ENCODE peak calls at places on chromosomes 6 and 20, in six cellular contexts. L is SK-MEL-5, S is esophagus squamous epithelium, G is AG08396, K is GM20000, O is substantia nigra. Q is an unnamed sample.

GRCh38 chr20:45611054-45611453 is 18.5 kb upstream of the WFDC10A start:
- DNase-seq in L (peak), S (no peak), G (peak), K (no peak), O (no peak), Q (no peak)

GRCh38 chr6:97078791-97079190 is 154.3 kb downstream of the KLHL32 start:
- DNase-seq in L (no peak), S (no peak), G (no peak), K (no peak), O (no peak), Q (no peak)

GRCh38 chr6:155040154-155040553 is 45.0 kb downstream of the TIAM2 start:
- DNase-seq in L (no peak), S (no peak), G (no peak), K (no peak), O (no peak), Q (no peak)

GRCh38 chr6:12483712-12484111 is 193.6 kb downstream of the EDN1 start:
- DNase-seq in L (no peak), S (no peak), G (peak), K (peak), O (no peak), Q (peak)

GRCh38 chr20:9615766-9616454 is 101.5 kb downstream of the LAMP5 start:
- DNase-seq in L (no peak), S (no peak), G (no peak), K (peak), O (no peak), Q (peak)

GRCh38 chr6:116990679-116991078 is 113.6 kb downstream of the RFX6 start:
- DNase-seq in L (no peak), S (no peak), G (no peak), K (no peak), O (no peak), Q (no peak)

GRCh38 chr6:107823047-107823557 is 1.0 kb downstream of the SCML4 start:
- DNase-seq in L (no peak), S (no peak), G (no peak), K (no peak), O (no peak), Q (peak)

GRCh38 chr6:143405381-143406154 is 44.9 kb downstream of the ADAT2 start:
- DNase-seq in L (no peak), S (no peak), G (no peak), K (no peak), O (no peak), Q (no peak)

GRCh38 chr6:79421707-79422484 is 115.3 kb downstream of the LCA5 start:
- DNase-seq in L (peak), S (no peak), G (peak), K (no peak), O (no peak), Q (no peak)

GRCh38 chr6:105397987-105398386 is 4.9 kb downstream of the PREP start:
- DNase-seq in L (peak), S (no peak), G (no peak), K (no peak), O (no peak), Q (no peak)

GRCh38 chr6:89826029-89826528 is 3.6 kb upstream of the CASP8AP2 start:
- DNase-seq in L (no peak), S (no peak), G (no peak), K (no peak), O (no peak), Q (no peak)

GRCh38 chr6:37696841-37697735 is 595 bp downstream of the MDGA1 start:
- DNase-seq in L (no peak), S (no peak), G (peak), K (peak), O (no peak), Q (peak)

GRCh38 chr6:110476046-110476849 is at the start of gene SLC22A16:
- DNase-seq in L (no peak), S (no peak), G (peak), K (no peak), O (no peak), Q (no peak)

GRCh38 chr6:53340536-53340935 is 8.2 kb downstream of the ELOVL5 start:
- DNase-seq in L (no peak), S (no peak), G (no peak), K (no peak), O (no peak), Q (no peak)

GRCh38 chr20:16922834-16923233 is 174.7 kb downstream of the OTOR start:
- DNase-seq in L (peak), S (no peak), G (peak), K (no peak), O (no peak), Q (no peak)

GRCh38 chr6:53300656-53301551 is 47.8 kb downstream of the ELOVL5 start:
- DNase-seq in L (no peak), S (no peak), G (no peak), K (no peak), O (peak), Q (no peak)

GRCh38 chr20:63738687-63739128 is 868 bp upstream of the SLC2A4RG start:
- DNase-seq in L (no peak), S (no peak), G (no peak), K (peak), O (peak), Q (no peak)

GRCh38 chr6:71209206-71209605 is 79.4 kb upstream of the OGFRL1 start:
- DNase-seq in L (no peak), S (no peak), G (no peak), K (no peak), O (no peak), Q (no peak)

GRCh38 chr20:5528719-5529256 is 212.0 kb upstream of the PROKR2 start:
- DNase-seq in L (peak), S (no peak), G (peak), K (peak), O (peak), Q (peak)

GRCh38 chr20:19974621-19975435 is 42.3 kb upstream of the NAA20 start:
- DNase-seq in L (no peak), S (no peak), G (peak), K (no peak), O (peak), Q (no peak)

GRCh38 chr6:125170376-125170775 is 16.8 kb downstream of the TPD52L1 start:
- DNase-seq in L (no peak), S (no peak), G (no peak), K (no peak), O (no peak), Q (no peak)

GRCh38 chr20:38270869-38271608 is 10.5 kb upstream of the KIAA1755 start:
- DNase-seq in L (no peak), S (no peak), G (peak), K (no peak), O (no peak), Q (no peak)

GRCh38 chr20:24465730-24466129 is 3.7 kb upstream of the SYNDIG1 start:
- DNase-seq in L (no peak), S (no peak), G (peak), K (no peak), O (peak), Q (no peak)

GRCh38 chr20:4227085-4227821 is 211.9 kb upstream of the RNF24 start:
- DNase-seq in L (peak), S (no peak), G (peak), K (no peak), O (no peak), Q (no peak)

GRCh38 chr6:130189691-130190459 is 32.9 kb downstream of the SAMD3 start:
- DNase-seq in L (no peak), S (no peak), G (no peak), K (no peak), O (no peak), Q (no peak)

Q was measured in GM06990.